ENCODE peak calls at places on chromosome 7, in eight cellular contexts. X is spleen, G is pancreas, O is choroid plexus epithelial cell, I is astrocyte of the cerebellum, S is tibial artery, T is cardiac muscle cell, E is MM.1S. A is an unnamed sample.

GRCh38 chr7:106583133-106583532 is 77.8 kb downstream of the CCDC71L start:
- DNase-seq in X (no peak), G (no peak), O (peak), I (no peak), S (no peak), T (no peak), E (no peak), A (no peak)

GRCh38 chr7:66013938-66014337 is 31.9 kb upstream of the GUSB start:
- DNase-seq in X (no peak), G (no peak), O (peak), I (peak), S (peak), T (peak), E (no peak), A (no peak)

GRCh38 chr7:28684729-28685211 is 272.5 kb downstream of the CREB5 start:
- DNase-seq in X (peak), G (no peak), O (no peak), I (no peak), S (no peak), T (no peak), E (no peak), A (no peak)

GRCh38 chr7:4797858-4798705 is 22.7 kb downstream of the AP5Z1 start:
- DNase-seq in X (peak), G (peak), O (peak), I (no peak), S (no peak), T (peak), E (peak), A (no peak)

GRCh38 chr7:497946-498655 is 21.5 kb downstream of the PDGFA start:
- DNase-seq in X (peak), G (peak), O (no peak), I (no peak), S (no peak), T (no peak), E (no peak), A (peak)

GRCh38 chr7:122674502-122674901 is 24.4 kb downstream of the RNF133 start:
- DNase-seq in X (no peak), G (no peak), O (peak), I (peak), S (no peak), T (no peak), E (no peak), A (no peak)

GRCh38 chr7:70266186-70266585 is 667.9 kb downstream of the AUTS2 start:
- DNase-seq in X (no peak), G (no peak), O (peak), I (no peak), S (no peak), T (no peak), E (no peak), A (no peak)

GRCh38 chr7:98348726-98349474 is 52.0 kb downstream of the BAIAP2L1 start:
- DNase-seq in X (no peak), G (no peak), O (no peak), I (no peak), S (no peak), T (no peak), E (no peak), A (no peak)

GRCh38 chr7:2613926-2614613 is 17.7 kb upstream of the TTYH3 start:
- DNase-seq in X (no peak), G (no peak), O (peak), I (no peak), S (peak), T (peak), E (no peak), A (no peak)

GRCh38 chr7:135272303-135272702 is 38.7 kb downstream of the STRA8 start:
- DNase-seq in X (no peak), G (no peak), O (no peak), I (no peak), S (no peak), T (no peak), E (no peak), A (no peak)

GRCh38 chr7:102834999-102835398 is 77.8 kb upstream of the LRRC17 start:
- DNase-seq in X (no peak), G (no peak), O (peak), I (peak), S (no peak), T (no peak), E (peak), A (no peak)

GRCh38 chr7:108568801-108569380 is 615 bp downstream of the THAP5 start:
- DNase-seq in X (no peak), G (no peak), O (no peak), I (peak), S (no peak), T (no peak), E (no peak), A (peak)

GRCh38 chr7:42964849-42965805 is 33.0 kb downstream of the MRPL32 start:
- DNase-seq in X (no peak), G (no peak), O (no peak), I (no peak), S (no peak), T (peak), E (no peak), A (no peak)

GRCh38 chr7:121557034-121557892 is 161.2 kb upstream of the FAM3C start:
- DNase-seq in X (no peak), G (no peak), O (no peak), I (no peak), S (no peak), T (no peak), E (no peak), A (no peak)

GRCh38 chr7:20834656-20835055 is 48.0 kb upstream of the SP8 start:
- DNase-seq in X (no peak), G (no peak), O (no peak), I (no peak), S (no peak), T (no peak), E (no peak), A (no peak)
- H3K4me3 ChIP-seq in X (no peak), G (no peak), O (no peak), I (no peak), S (no peak), T (no peak), E (no peak), A (no peak)

GRCh38 chr7:151035902-151036301 is 7.7 kb downstream of the ABCB8 start:
- DNase-seq in X (no peak), G (no peak), O (no peak), I (no peak), S (no peak), T (no peak), E (no peak), A (no peak)

GRCh38 chr7:151040616-151041375 is 7.5 kb upstream of the ASIC3 start:
- DNase-seq in X (no peak), G (no peak), O (no peak), I (no peak), S (no peak), T (no peak), E (no peak), A (no peak)

GRCh38 chr7:151043959-151044358 is 4.4 kb upstream of the ASIC3 start:
- DNase-seq in X (no peak), G (no peak), O (no peak), I (no peak), S (no peak), T (no peak), E (no peak), A (no peak)

GRCh38 chr7:151038951-151039849 is 9.1 kb upstream of the ASIC3 start:
- DNase-seq in X (no peak), G (peak), O (peak), I (peak), S (peak), T (peak), E (no peak), A (no peak)

DNA sequence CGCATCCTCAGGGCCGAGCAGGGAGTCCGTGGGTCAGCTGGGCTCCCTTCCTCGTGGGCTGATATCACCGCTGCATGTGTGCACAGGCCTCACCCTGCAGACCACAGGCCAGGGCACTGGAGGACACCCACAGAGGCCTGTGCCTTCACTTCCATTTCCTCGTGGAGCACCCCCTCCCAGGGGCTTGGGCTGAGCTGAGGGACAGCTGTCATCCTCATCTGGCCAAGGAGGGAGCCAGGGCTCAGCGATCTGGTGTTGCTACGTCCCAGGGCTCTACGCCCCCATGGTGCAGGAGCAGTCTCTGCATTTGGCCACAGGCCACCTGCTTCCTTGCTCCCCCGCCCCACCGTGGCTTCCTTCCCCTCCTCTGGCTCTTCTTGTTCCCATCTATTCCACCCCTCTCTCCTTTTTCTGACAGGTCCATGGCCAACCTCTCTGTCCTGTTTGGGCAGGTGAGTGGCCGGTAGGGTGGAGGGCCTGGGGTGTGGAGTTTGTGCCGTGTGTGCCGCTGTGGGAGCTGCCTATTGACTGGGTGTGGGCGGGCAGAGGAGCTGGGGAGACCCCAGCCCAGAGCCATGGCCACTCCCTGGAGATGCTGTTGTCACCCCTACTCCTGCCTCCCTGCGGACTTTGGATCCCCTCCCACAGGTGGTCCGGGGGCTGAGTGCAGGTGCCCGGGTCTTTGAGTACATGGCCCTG is 8.3 kb upstream of the ASIC3 start:
- DNase-seq in X (no peak), G (no peak), O (no peak), I (no peak), S (no peak), T (no peak), E (no peak), A (no peak)
- H3K4me3 ChIP-seq in X (no peak), G (no peak), O (no peak), I (no peak), S (no peak), T (no peak), E (no peak), A (no peak)

GRCh38 chr7:150373049-150373801 is 4.6 kb downstream of the REPIN1 start:
- DNase-seq in X (no peak), G (peak), O (no peak), I (no peak), S (no peak), T (peak), E (peak), A (no peak)
- H3K4me3 ChIP-seq in X (no peak), G (no peak), O (no peak), I (no peak), S (no peak), T (no peak), E (no peak), A (no peak)

GRCh38 chr7:64888901-64889685 is 14.0 kb upstream of the ZNF273 start:
- DNase-seq in X (peak), G (peak), O (no peak), I (no peak), S (no peak), T (peak), E (no peak), A (no peak)

GRCh38 chr7:64888561-64888900 is 14.5 kb upstream of the ZNF273 start:
- DNase-seq in X (no peak), G (no peak), O (peak), I (no peak), S (no peak), T (peak), E (no peak), A (no peak)

GRCh38 chr7:64889686-64890162 is 13.3 kb upstream of the ZNF273 start:
- DNase-seq in X (no peak), G (no peak), O (no peak), I (no peak), S (no peak), T (no peak), E (no peak), A (no peak)

GRCh38 chr7:64886956-64887545 is 16.0 kb upstream of the ZNF273 start:
- DNase-seq in X (no peak), G (no peak), O (no peak), I (no peak), S (no peak), T (no peak), E (no peak), A (no peak)

GRCh38 chr7:64887756-64888508 is 15.1 kb upstream of the ZNF273 start:
- DNase-seq in X (no peak), G (peak), O (peak), I (no peak), S (no peak), T (peak), E (no peak), A (no peak)
- H3K4me3 ChIP-seq in X (peak), G (peak), O (no peak), I (no peak), S (peak), T (peak), E (no peak), A (no peak)

GRCh38 chr7:44983742-44984477 is 5.1 kb upstream of the MYO1G start:
- DNase-seq in X (peak), G (no peak), O (no peak), I (no peak), S (no peak), T (no peak), E (no peak), A (no peak)
- H3K4me3 ChIP-seq in X (no peak), G (peak), O (no peak), I (peak), S (no peak), T (no peak), E (peak), A (peak)

DNA sequence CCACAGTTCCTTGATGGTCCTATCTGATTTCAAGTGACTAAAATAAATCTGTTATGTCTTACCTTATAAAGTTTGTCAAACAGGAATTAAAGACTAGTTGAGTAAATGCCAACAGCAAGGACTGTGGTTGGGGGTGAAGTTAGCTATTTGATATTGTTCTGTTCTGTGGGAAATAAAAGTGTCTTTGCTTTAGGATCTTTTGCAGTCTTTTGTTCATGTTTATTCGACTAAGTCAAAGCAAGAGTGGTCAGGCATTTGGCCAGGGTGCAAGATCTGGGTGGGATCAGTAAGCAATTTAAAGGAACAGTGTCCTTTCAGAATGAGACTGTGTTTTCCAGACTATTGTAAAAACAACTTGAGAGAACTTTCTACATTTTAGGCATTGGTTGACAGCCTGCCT is at the start of gene COL28A1:
- DNase-seq in X (no peak), G (no peak), O (no peak), I (peak), S (no peak), T (no peak), E (no peak), A (no peak)
- H3K4me3 ChIP-seq in X (no peak), G (no peak), O (no peak), I (no peak), S (no peak), T (no peak), E (no peak), A (no peak)

A was measured in Jurkat, Clone E6-1.